ENCODE peak calls at places on chromosomes 3 and 15, in five cellular contexts. V is PC-3, P is psoas muscle, Y is cardiac fibroblast, M is EH. S is an unnamed sample.
A peak's percentile ranks its signal among the peaks of the same experiment; 100 is the strongest.

GRCh38 chr3:50545781-50546180 is 21.8 kb downstream of the C3orf18 start:
- DNase-seq in Y (no peak), P (no peak), M (no peak), V (no peak), S (no peak)

GRCh38 chr3:36540898-36541518 is 160.7 kb downstream of the STAC start:
- DNase-seq in P (no peak), M (peak; percentile 65), V (peak; percentile 71), Y (peak; percentile 69), S (no peak)

GRCh38 chr15:40421246-40422157 is 15.9 kb downstream of the IVD start:
- DNase-seq in V (peak; percentile 82), M (peak; percentile 65), Y (peak; percentile 75), P (peak; percentile 90), S (peak; percentile 85)

GRCh38 chr3:9768376-9768775 is 1.4 kb downstream of the CAMK1 start:
- DNase-seq in P (no peak), V (no peak), Y (no peak), M (no peak), S (no peak)

GRCh38 chr3:61719278-61719977 is 158.1 kb downstream of the PTPRG start:
- DNase-seq in Y (no peak), M (no peak), V (no peak), P (no peak), S (no peak)

GRCh38 chr3:12188681-12189287 is 30.1 kb upstream of the TIMP4 start:
- DNase-seq in P (no peak), Y (no peak), M (no peak), V (no peak), S (no peak)

GRCh38 chr3:5264896-5265770 is 77.6 kb downstream of the EDEM1 start:
- DNase-seq in M (peak; percentile 62), P (no peak), Y (no peak), V (no peak), S (no peak)

GRCh38 chr15:73002509-73002908 is 49.8 kb upstream of the NEO1 start:
- DNase-seq in M (peak; percentile 81), Y (peak; percentile 21), P (no peak), V (no peak), S (no peak)

GRCh38 chr3:144200004-144200403 is 228.4 kb downstream of the DIPK2A start:
- DNase-seq in V (no peak), Y (no peak), M (no peak), P (no peak), S (no peak)

GRCh38 chr15:62809106-62809967 is 233.2 kb upstream of the TPM1 start:
- DNase-seq in M (peak; percentile 71), V (no peak), Y (peak; percentile 65), P (no peak), S (no peak)

GRCh38 chr3:52194541-52195296 is 3.2 kb upstream of the ALAS1 start:
- DNase-seq in V (no peak), M (no peak), Y (no peak), P (no peak), S (no peak)

GRCh38 chr3:129051776-129052400 is 8.7 kb upstream of the GP9 start:
- DNase-seq in M (peak; percentile 40), V (peak; percentile 12), Y (no peak), P (peak; percentile 64), S (no peak)

GRCh38 chr3:27134165-27134796 is 234.9 kb downstream of the NEK10 start:
- DNase-seq in V (peak; percentile 82), P (peak; percentile 75), Y (peak; percentile 75), M (peak; percentile 75), S (peak; percentile 55)

GRCh38 chr3:3800685-3801509 is 1.7 kb downstream of the LRRN1 start:
- DNase-seq in M (no peak), Y (no peak), P (peak; percentile 77), V (no peak), S (peak; percentile 26)

GRCh38 chr3:179149239-179149887 is 1.2 kb downstream of the PIK3CA start:
- DNase-seq in V (peak; percentile 43), Y (peak; percentile 56), P (no peak), M (peak; percentile 43), S (peak; percentile 39)

GRCh38 chr15:36810656-36811449 is 231.4 kb downstream of the CDIN1 start:
- DNase-seq in V (peak; percentile 17), M (no peak), P (no peak), Y (no peak), S (no peak)

GRCh38 chr15:47409601-47410000 is 307.7 kb upstream of the SEMA6D start:
- DNase-seq in M (peak; percentile 47), V (no peak), P (no peak), Y (peak; percentile 56), S (no peak)

GRCh38 chr15:82854554-82854953 is 45.1 kb downstream of the WHAMM start:
- DNase-seq in V (no peak), P (no peak), M (no peak), Y (no peak), S (no peak)